ENCODE peak calls at places on chromosome 17, in ten cellular contexts. S is left kidney; M is mucosa of descending colon; V is hippocampal formation; N is LoVo; T is COLO829; O is naive thymus-derived CD4-positive, alpha-beta T cell; X is T-helper 1 cell; G is hepatocyte; B is iris pigment epithelial cell. C is an unnamed sample.

GRCh38 chr17:82406131-82406671 is 11.9 kb upstream of the HEXD start:
- DNase-seq in S (no peak), M (no peak), V (no peak), N (no peak), T (no peak), O (no peak), X (no peak), G (no peak), B (no peak), C (no peak)

GRCh38 chr17:45228985-45229517 is 7.4 kb downstream of the FMNL1 start:
- DNase-seq in S (no peak), M (peak; percentile 92), V (peak; percentile 56), N (no peak), T (no peak), O (peak; percentile 75), X (peak; percentile 64), G (peak; percentile 79), B (peak; percentile 93), C (no peak)

GRCh38 chr17:80175411-80175810 is 5.6 kb downstream of the CARD14 start:
- DNase-seq in S (peak; percentile 43), M (no peak), V (no peak), N (peak; percentile 23), T (no peak), O (no peak), X (no peak), G (peak; percentile 41), B (peak; percentile 16), C (no peak)

GRCh38 chr17:4566785-4567184 is 6.4 kb upstream of the GGT6 start:
- DNase-seq in S (peak; percentile 93), M (no peak), V (peak; percentile 39), N (peak; percentile 60), T (peak; percentile 80), O (no peak), X (peak; percentile 17), G (peak; percentile 84), B (peak; percentile 38), C (peak; percentile 71)

GRCh38 chr17:80729016-80729415 is 184.4 kb downstream of the RPTOR start:
- DNase-seq in S (no peak), M (no peak), V (no peak), N (no peak), T (no peak), O (no peak), X (no peak), G (no peak), B (no peak), C (no peak)

GRCh38 chr17:33730131-33730530 is 437.0 kb upstream of the ASIC2 start:
- DNase-seq in S (peak; percentile 25), M (no peak), V (no peak), N (no peak), T (no peak), O (no peak), X (no peak), G (no peak), B (no peak), C (no peak)

GRCh38 chr17:27547301-27547683 is 83.7 kb upstream of the LGALS9 start:
- DNase-seq in S (no peak), M (no peak), V (no peak), N (no peak), T (no peak), O (no peak), X (no peak), G (no peak), B (no peak), C (no peak)

GRCh38 chr17:72792771-72793170 is 299.7 kb downstream of the SLC39A11 start:
- DNase-seq in S (no peak), M (no peak), V (no peak), N (no peak), T (no peak), O (no peak), X (no peak), G (no peak), B (no peak), C (no peak)

GRCh38 chr17:50111687-50112655 is 16.8 kb downstream of the PDK2 start:
- DNase-seq in S (peak; percentile 67), M (no peak), V (peak; percentile 25), N (no peak), T (no peak), O (no peak), X (no peak), G (no peak), B (no peak), C (no peak)

GRCh38 chr17:17972952-17973254 is 241 bp downstream of the DRC3 start:
- DNase-seq in S (no peak), M (no peak), V (no peak), N (no peak), T (no peak), O (no peak), X (no peak), G (no peak), B (no peak), C (no peak)

GRCh38 chr17:41814195-41814594 is 1.4 kb downstream of the FKBP10 start:
- DNase-seq in S (peak; percentile 46), M (no peak), V (no peak), N (no peak), T (no peak), O (no peak), X (no peak), G (no peak), B (peak; percentile 67), C (no peak)

GRCh38 chr17:924711-925480 is 54.7 kb downstream of the NXN start:
- DNase-seq in S (no peak), M (no peak), V (no peak), N (no peak), T (no peak), O (no peak), X (no peak), G (no peak), B (no peak), C (no peak)

GRCh38 chr17:8324913-8325312 is 14.7 kb upstream of the ODF4 start:
- DNase-seq in S (no peak), M (no peak), V (no peak), N (no peak), T (no peak), O (no peak), X (no peak), G (no peak), B (no peak), C (no peak)

GRCh38 chr17:56424005-56424404 is 169.5 kb upstream of the NOG start:
- DNase-seq in S (no peak), M (no peak), V (no peak), N (no peak), T (no peak), O (no peak), X (no peak), G (no peak), B (no peak), C (no peak)

GRCh38 chr17:34993031-34993430 is 12.7 kb downstream of the LIG3 start:
- DNase-seq in S (no peak), M (no peak), V (no peak), N (no peak), T (no peak), O (no peak), X (no peak), G (no peak), B (no peak), C (no peak)

GRCh38 chr17:18966831-18967624 is 15.1 kb downstream of the SLC5A10 start:
- DNase-seq in S (peak; percentile 91), M (no peak), V (no peak), N (no peak), T (no peak), O (no peak), X (no peak), G (peak; percentile 51), B (peak; percentile 50), C (peak; percentile 46)

GRCh38 chr17:43784628-43785101 is 4.4 kb downstream of the CFAP97D1 start:
- DNase-seq in S (no peak), M (no peak), V (no peak), N (no peak), T (peak; percentile 51), O (no peak), X (no peak), G (no peak), B (peak; percentile 81), C (no peak)

GRCh38 chr17:81071761-81072741 is 37.1 kb downstream of the BAIAP2 start:
- DNase-seq in S (no peak), M (no peak), V (no peak), N (peak; percentile 73), T (no peak), O (no peak), X (no peak), G (no peak), B (no peak), C (no peak)

GRCh38 chr17:47797797-47798196 is 23.8 kb downstream of the OSBPL7 start:
- DNase-seq in S (peak; percentile 46), M (no peak), V (no peak), N (no peak), T (no peak), O (no peak), X (no peak), G (no peak), B (peak; percentile 12), C (no peak)

C was measured in NCI-H146.